ENCODE peak calls at places on chromosomes 13 and 19, in five cellular contexts. K is mucosa of descending colon; E is stimulated activated CD4-positive, alpha-beta T cell treated with anti-CD3 and anti-CD28 coated beads, Interleukin-2, amount 100 ng/mL, for 48 hours; B is GM23248; F is choroid plexus epithelial cell. H is an unnamed sample.

GRCh38 chr13:30119476-30119875 is 187.9 kb downstream of the KATNAL1 start:
- DNase-seq in F (peak; percentile 71), K (peak; percentile 46), E (no peak), B (peak; percentile 89), H (no peak)

GRCh38 chr19:38182536-38183210 is 41.3 kb downstream of the DPF1 start:
- DNase-seq in K (no peak), E (no peak), B (peak; percentile 37), F (no peak), H (no peak)

GRCh38 chr13:62207388-62207787 is 791.7 kb upstream of the PCDH20 start:
- DNase-seq in F (no peak), K (no peak), B (no peak), E (no peak), H (no peak)

GRCh38 chr13:108154421-108154858 is 60.9 kb downstream of the LIG4 start:
- DNase-seq in B (no peak), K (peak; percentile 74), E (no peak), F (peak; percentile 36), H (no peak)

GRCh38 chr13:99379856-99380255 is 72.7 kb upstream of the GPR183 start:
- DNase-seq in F (no peak), E (no peak), K (no peak), B (no peak), H (no peak)

GRCh38 chr19:38559428-38560401 is 58.0 kb downstream of the MAP4K1 start:
- DNase-seq in F (peak; percentile 13), B (peak; percentile 45), E (no peak), K (no peak), H (no peak)

GRCh38 chr13:112869202-112870061 is 99.6 kb upstream of the MCF2L start:
- DNase-seq in K (no peak), B (no peak), F (no peak), E (no peak), H (no peak)

GRCh38 chr13:37485766-37486165 is 112.8 kb downstream of the POSTN start:
- DNase-seq in E (no peak), B (peak; percentile 12), F (peak; percentile 43), K (no peak), H (no peak)

GRCh38 chr19:2443116-2443784 is 13.5 kb downstream of the LMNB2 start:
- DNase-seq in F (no peak), K (no peak), B (no peak), E (no peak), H (no peak)

GRCh38 chr19:55581145-55581827 is 638 bp upstream of the ZNF579 start:
- DNase-seq in E (no peak), F (peak; percentile 9), B (peak; percentile 45), K (peak; percentile 34), H (no peak)

GRCh38 chr19:18479964-18480723 is 41.7 kb downstream of the ELL start:
- DNase-seq in K (peak; percentile 53), E (no peak), B (peak; percentile 83), F (peak; percentile 65), H (peak; percentile 92)

GRCh38 chr19:7442423-7442822 is 46.4 kb downstream of the PEX11G start:
- DNase-seq in B (no peak), K (no peak), F (peak; percentile 14), E (no peak), H (peak; percentile 42)

GRCh38 chr19:16462757-16463250 is 9.0 kb downstream of the EPS15L1 start:
- DNase-seq in E (no peak), F (no peak), K (no peak), B (peak; percentile 68), H (peak; percentile 79)

GRCh38 chr19:13016628-13017305 is 21.5 kb downstream of the NFIX start:
- DNase-seq in E (no peak), F (no peak), K (no peak), B (peak; percentile 66), H (no peak)

GRCh38 chr13:51625555-51626345 is 41.5 kb downstream of the WDFY2 start:
- DNase-seq in K (no peak), F (no peak), B (no peak), E (no peak), H (peak; percentile 72)

GRCh38 chr13:41365636-41366035 is 54.6 kb downstream of the NAA16 start:
- DNase-seq in E (no peak), B (peak; percentile 45), K (no peak), F (peak; percentile 71), H (no peak)

GRCh38 chr19:18408053-18408476 is 10.6 kb upstream of the LRRC25 start:
- DNase-seq in F (no peak), E (no peak), B (no peak), K (peak; percentile 83), H (no peak)

GRCh38 chr13:27147530-27148170 is 24.0 kb downstream of the USP12 start:
- DNase-seq in E (no peak), F (no peak), K (no peak), B (no peak), H (no peak)

GRCh38 chr19:46192990-46193650 is 36.4 kb upstream of the IGFL1 start:
- DNase-seq in F (peak; percentile 41), B (peak; percentile 95), E (no peak), K (peak; percentile 10), H (peak; percentile 91)

GRCh38 chr19:34287676-34288140 is 33.4 kb downstream of the GARRE1 start:
- DNase-seq in K (no peak), F (no peak), E (no peak), B (no peak), H (no peak)

GRCh38 chr19:13597625-13598024 is 91.3 kb upstream of the CACNA1A start:
- DNase-seq in B (peak; percentile 85), F (peak; percentile 85), E (peak; percentile 18), K (peak; percentile 60), H (peak; percentile 33)

GRCh38 chr19:10718205-10719196 is 622 bp downstream of the DNM2 start:
- DNase-seq in K (no peak), F (peak; percentile 51), E (peak; percentile 39), B (peak; percentile 75), H (peak; percentile 53)

GRCh38 chr13:35912841-35913240 is 218.3 kb downstream of the DCLK1 start:
- DNase-seq in F (no peak), B (no peak), K (no peak), E (no peak), H (no peak)

GRCh38 chr13:29954082-29955043 is 103.9 kb upstream of the UBL3 start:
- DNase-seq in K (peak; percentile 10), E (peak; percentile 19), F (no peak), B (no peak), H (no peak)

GRCh38 chr13:113890758-113891480 is 27.0 kb upstream of the GAS6 start:
- DNase-seq in B (no peak), K (no peak), F (no peak), E (no peak), H (no peak)

GRCh38 chr19:41186971-41187883 is 5.8 kb upstream of the CYP2S1 start:
- DNase-seq in B (no peak), E (no peak), K (no peak), F (no peak), H (no peak)

GRCh38 chr13:29923554-29924481 is 73.4 kb upstream of the UBL3 start:
- DNase-seq in E (peak; percentile 57), F (peak; percentile 96), B (peak; percentile 99), K (peak; percentile 90), H (peak; percentile 88)

GRCh38 chr19:21432590-21432989 is 35.7 kb downstream of the ZNF493 start:
- DNase-seq in F (no peak), K (no peak), B (no peak), E (no peak), H (no peak)

GRCh38 chr13:35527451-35527850 is 51.0 kb upstream of the MAB21L1 start:
- DNase-seq in F (no peak), E (no peak), K (no peak), B (no peak), H (no peak)

GRCh38 chr13:50676602-50677001 is 166.9 kb downstream of the DLEU7 start:
- DNase-seq in B (peak; percentile 79), E (no peak), K (no peak), F (peak; percentile 69), H (peak; percentile 52)

GRCh38 chr13:74570834-74571233 is 436.6 kb upstream of the KLF12 start:
- DNase-seq in F (peak; percentile 91), B (peak; percentile 17), K (no peak), E (no peak), H (no peak)

GRCh38 chr19:44260343-44260681 is 626 bp downstream of the ZNF233 start:
- DNase-seq in B (no peak), F (no peak), E (no peak), K (peak; percentile 12), H (no peak)

GRCh38 chr13:86877449-86877848 is 793.7 kb upstream of the SLITRK5 start:
- DNase-seq in E (no peak), K (no peak), F (no peak), B (no peak), H (no peak)

GRCh38 chr13:67857581-67858310 is 627.6 kb upstream of the PCDH9 start:
- DNase-seq in F (no peak), E (no peak), B (no peak), K (no peak), H (peak; percentile 66)

GRCh38 chr19:44972802-44973201 is 17.6 kb downstream of the CLPTM1 start:
- DNase-seq in E (no peak), F (no peak), K (no peak), B (no peak), H (no peak)

GRCh38 chr19:32691952-32692726 is 518 bp downstream of the NUDT19 start:
- DNase-seq in K (peak; percentile 58), E (peak; percentile 42), F (peak; percentile 82), B (peak; percentile 86), H (peak; percentile 78)

GRCh38 chr13:39317284-39317683 is 279.0 kb downstream of the NHLRC3 start:
- DNase-seq in K (peak; percentile 12), F (peak; percentile 84), B (peak; percentile 54), E (no peak), H (peak; percentile 53)

GRCh38 chr13:29845440-29846056 is 4.9 kb downstream of the UBL3 start:
- DNase-seq in E (no peak), K (no peak), B (peak; percentile 59), F (peak; percentile 50), H (no peak)

GRCh38 chr19:46351241-46352041 is 4.6 kb downstream of the PPP5C start:
- DNase-seq in E (no peak), F (peak; percentile 79), K (no peak), B (peak; percentile 85), H (peak; percentile 68)